ENCODE peak calls at places on chromosomes 13 and 19, in ten cellular contexts. J is astrocyte of the cerebellum, R is cardiac fibroblast, Q is prostate gland, M is SK-N-SH, C is foreskin fibroblast, S is fibroblast of pulmonary artery, V is NB4, P is epithelial cell of proximal tubule, W is AG04449. F is an unnamed sample.

GRCh38 chr19:5914358-5914774 is 312 bp downstream of the CAPS start:
- DNase-seq in J (no peak), R (no peak), Q (no peak), M (no peak), C (no peak), S (no peak), V (no peak), P (no peak), W (no peak), F (no peak)

GRCh38 chr13:113298001-113298945 is 1.2 kb downstream of the LAMP1 start:
- DNase-seq in J (no peak), R (peak), Q (no peak), M (no peak), C (peak), S (no peak), V (peak), P (no peak), W (no peak), F (peak)

GRCh38 chr13:97627566-97627965 is 193.6 kb downstream of the RAP2A start:
- DNase-seq in J (peak), R (peak), Q (no peak), M (no peak), C (peak), S (peak), V (no peak), P (no peak), W (peak), F (peak)

GRCh38 chr19:22945560-22945959 is 57.4 kb downstream of the ZNF728 start:
- DNase-seq in J (peak), R (peak), Q (no peak), M (no peak), C (peak), S (peak), V (peak), P (peak), W (no peak), F (peak)

GRCh38 chr19:34120846-34121639 is 51.3 kb upstream of the LSM14A start:
- DNase-seq in J (peak), R (peak), Q (no peak), M (peak), C (peak), S (peak), V (peak), P (no peak), W (no peak), F (peak)

GRCh38 chr19:4058696-4059492 is 7.8 kb downstream of the ZBTB7A start:
- DNase-seq in J (no peak), R (no peak), Q (no peak), M (no peak), C (no peak), S (no peak), V (no peak), P (no peak), W (no peak), F (no peak)

GRCh38 chr19:1833540-1833939 is 14.7 kb downstream of the REXO1 start:
- DNase-seq in J (no peak), R (no peak), Q (no peak), M (no peak), C (no peak), S (no peak), V (no peak), P (no peak), W (no peak), F (no peak)

GRCh38 chr19:47432499-47432898 is 13.2 kb upstream of the MEIS3 start:
- DNase-seq in J (no peak), R (no peak), Q (no peak), M (no peak), C (no peak), S (no peak), V (no peak), P (no peak), W (no peak), F (no peak)

GRCh38 chr13:74135306-74136088 is 1.3 kb upstream of the KLF12 start:
- DNase-seq in J (no peak), R (peak), Q (peak), M (peak), C (peak), S (peak), V (peak), P (no peak), W (no peak), F (peak)

GRCh38 chr19:49119411-49120324 is at the start of gene PPFIA3:
- DNase-seq in J (no peak), R (peak), Q (peak), M (peak), C (peak), S (peak), V (no peak), P (no peak), W (no peak), F (peak)

GRCh38 chr19:17806945-17807344 is 12.0 kb downstream of the B3GNT3 start:
- DNase-seq in J (no peak), R (no peak), Q (no peak), M (no peak), C (no peak), S (no peak), V (peak), P (no peak), W (no peak), F (no peak)

GRCh38 chr13:95921485-95921884 is 131.7 kb downstream of the UGGT2 start:
- DNase-seq in J (no peak), R (no peak), Q (no peak), M (no peak), C (peak), S (no peak), V (no peak), P (no peak), W (peak), F (peak)

GRCh38 chr13:95485045-95485517 is 67.4 kb upstream of the CLDN10 start:
- DNase-seq in J (peak), R (peak), Q (no peak), M (peak), C (peak), S (peak), V (peak), P (no peak), W (no peak), F (peak)

GRCh38 chr13:90750021-90750420 is 597.5 kb upstream of the MIR17HG start:
- DNase-seq in J (no peak), R (no peak), Q (no peak), M (no peak), C (no peak), S (no peak), V (no peak), P (no peak), W (no peak), F (no peak)

GRCh38 chr13:90752070-90752469 is 595.4 kb upstream of the MIR17HG start:
- DNase-seq in J (no peak), R (no peak), Q (no peak), M (no peak), C (no peak), S (no peak), V (no peak), P (no peak), W (no peak), F (no peak)

GRCh38 chr13:90750957-90751356 is 596.5 kb upstream of the MIR17HG start:
- DNase-seq in J (no peak), R (peak), Q (no peak), M (peak), C (no peak), S (peak), V (no peak), P (no peak), W (no peak), F (no peak)

DNA sequence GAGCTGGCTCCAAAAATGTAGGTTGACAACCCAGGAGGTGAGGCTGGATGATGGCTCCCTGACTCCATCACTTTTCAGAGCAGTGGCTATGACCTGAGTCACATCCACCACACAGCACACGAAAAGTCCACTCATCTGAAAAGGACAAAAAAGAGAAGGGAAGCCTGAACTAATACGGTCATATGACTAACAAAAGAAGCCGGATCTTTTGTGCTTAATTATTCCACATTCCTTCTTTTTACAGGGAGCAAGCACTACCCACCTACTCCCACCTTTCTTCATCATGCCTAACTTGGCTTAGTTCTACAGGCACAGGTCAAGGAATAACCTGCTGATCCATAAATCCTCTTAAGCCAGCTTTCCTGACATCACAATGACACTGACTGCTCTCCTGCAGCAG is 601.3 kb upstream of the MIR17HG start:
- DNase-seq in J (no peak), R (no peak), Q (no peak), M (no peak), C (no peak), S (no peak), V (no peak), P (no peak), W (no peak), F (no peak)
- TF ChIP-seq CTCF in J (no peak), R (no peak), Q (no peak), M (no peak), C (no peak), S (no peak), V (no peak), P (no peak), W (no peak), F (no peak)

DNA sequence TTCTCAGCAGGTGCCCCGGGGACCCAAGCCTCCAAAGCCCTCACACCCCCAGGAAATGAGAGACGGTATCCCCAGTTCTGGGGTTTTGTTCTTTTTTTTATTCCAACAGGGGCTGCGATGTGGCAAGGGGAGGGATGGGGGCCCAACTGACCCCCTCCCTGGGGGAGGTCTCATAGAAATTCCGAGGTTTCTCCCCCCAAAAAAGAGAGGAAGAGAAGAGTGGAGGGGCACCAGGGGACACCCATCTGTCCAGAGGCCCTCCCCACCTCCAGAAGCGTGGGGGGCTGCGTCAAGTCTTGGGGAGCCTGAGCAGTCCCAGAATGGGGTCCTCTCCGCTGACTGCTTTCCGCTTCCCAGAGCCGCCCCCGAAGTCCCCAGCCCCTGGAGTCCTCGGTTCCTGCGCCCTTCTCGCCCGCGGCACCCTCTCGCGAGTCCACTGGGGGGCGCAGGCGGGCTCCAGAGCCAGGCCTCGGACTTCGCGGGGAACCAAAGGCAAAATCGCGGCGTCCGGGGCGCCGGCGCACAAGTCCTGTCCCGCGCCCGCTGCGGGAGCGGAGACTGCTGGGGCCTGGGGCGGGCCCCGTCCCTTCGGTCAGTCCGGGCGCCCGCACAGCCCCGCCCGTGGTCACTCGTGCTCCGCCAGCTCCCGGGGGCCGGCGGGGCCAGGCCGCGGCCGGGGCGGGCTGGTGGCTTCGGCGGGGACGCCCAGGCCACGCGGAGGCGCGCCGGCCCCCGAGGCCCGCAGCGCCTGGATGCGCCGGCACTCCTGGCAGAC is 4.4 kb upstream of the ATP1A3 start:
- DNase-seq in J (no peak), R (peak), Q (no peak), M (peak), C (peak), S (peak), V (peak), P (no peak), W (no peak), F (no peak)
- H3K4me3 ChIP-seq in J (no peak), R (no peak), Q (no peak), M (peak), C (no peak), S (no peak), V (no peak), P (no peak), W (no peak), F (no peak)

DNA sequence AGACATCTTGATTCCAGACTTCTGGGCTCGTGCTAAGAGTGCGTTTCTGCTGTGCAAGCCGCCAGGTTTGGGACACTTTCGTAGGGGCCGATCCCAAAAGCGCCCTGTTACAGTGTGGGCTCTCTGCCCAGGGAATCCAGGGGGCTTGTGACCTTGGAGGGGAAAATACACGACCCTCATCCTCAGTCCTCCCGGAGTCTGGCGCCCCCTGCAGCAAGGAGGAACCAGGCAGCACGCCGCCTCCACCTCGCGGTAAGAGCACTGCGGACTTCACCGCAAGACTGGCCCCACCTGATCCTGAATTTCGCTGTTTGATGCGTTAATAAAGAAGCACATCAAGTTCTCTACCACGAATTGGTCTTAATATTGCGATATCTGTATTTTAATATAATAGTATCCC is 5.2 kb downstream of the POLRMT start:
- DNase-seq in J (no peak), R (no peak), Q (no peak), M (peak), C (no peak), S (no peak), V (peak), P (no peak), W (no peak), F (no peak)
- TF ChIP-seq CTCF in J (peak), R (peak), Q (no peak), M (peak), C (peak), S (peak), V (no peak), P (peak), W (peak), F (peak)

GRCh38 chr13:101624210-101624922 is 171.9 kb downstream of the ITGBL1 start:
- DNase-seq in J (no peak), R (no peak), Q (no peak), M (no peak), C (no peak), S (no peak), V (no peak), P (peak), W (no peak), F (peak)

GRCh38 chr13:101624981-101625380 is 172.5 kb downstream of the ITGBL1 start:
- DNase-seq in J (no peak), R (no peak), Q (no peak), M (no peak), C (no peak), S (no peak), V (no peak), P (no peak), W (no peak), F (no peak)

GRCh38 chr13:101628900-101629299 is 176.4 kb downstream of the ITGBL1 start:
- DNase-seq in J (no peak), R (no peak), Q (no peak), M (no peak), C (no peak), S (no peak), V (no peak), P (no peak), W (no peak), F (no peak)

GRCh38 chr13:101626925-101627555 is 174.6 kb downstream of the ITGBL1 start:
- DNase-seq in J (no peak), R (no peak), Q (no peak), M (no peak), C (no peak), S (no peak), V (peak), P (no peak), W (no peak), F (peak)

DNA sequence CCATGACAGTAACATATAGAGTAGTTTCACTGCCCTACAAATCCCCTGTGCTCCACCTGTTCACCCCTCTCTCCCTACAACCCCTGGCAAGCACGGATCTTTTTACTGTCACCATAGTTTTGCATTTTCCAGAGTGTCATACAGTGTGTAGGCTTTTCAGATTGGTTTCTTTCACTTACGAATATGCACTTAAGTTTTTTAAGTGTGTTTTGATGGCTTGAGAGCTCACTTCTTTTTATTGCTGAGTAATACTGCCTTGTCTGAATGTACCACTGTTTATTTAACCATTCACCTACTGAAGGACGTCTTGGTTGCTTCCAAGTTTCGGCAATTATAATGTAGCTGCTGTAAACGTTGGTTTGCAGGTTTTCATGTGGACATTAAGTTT is 175.1 kb downstream of the ITGBL1 start:
- DNase-seq in J (no peak), R (no peak), Q (no peak), M (no peak), C (no peak), S (no peak), V (no peak), P (no peak), W (no peak), F (peak)
- H3K4me3 ChIP-seq in J (no peak), R (no peak), Q (no peak), M (no peak), C (no peak), S (no peak), V (no peak), P (peak), W (no peak), F (no peak)

DNA sequence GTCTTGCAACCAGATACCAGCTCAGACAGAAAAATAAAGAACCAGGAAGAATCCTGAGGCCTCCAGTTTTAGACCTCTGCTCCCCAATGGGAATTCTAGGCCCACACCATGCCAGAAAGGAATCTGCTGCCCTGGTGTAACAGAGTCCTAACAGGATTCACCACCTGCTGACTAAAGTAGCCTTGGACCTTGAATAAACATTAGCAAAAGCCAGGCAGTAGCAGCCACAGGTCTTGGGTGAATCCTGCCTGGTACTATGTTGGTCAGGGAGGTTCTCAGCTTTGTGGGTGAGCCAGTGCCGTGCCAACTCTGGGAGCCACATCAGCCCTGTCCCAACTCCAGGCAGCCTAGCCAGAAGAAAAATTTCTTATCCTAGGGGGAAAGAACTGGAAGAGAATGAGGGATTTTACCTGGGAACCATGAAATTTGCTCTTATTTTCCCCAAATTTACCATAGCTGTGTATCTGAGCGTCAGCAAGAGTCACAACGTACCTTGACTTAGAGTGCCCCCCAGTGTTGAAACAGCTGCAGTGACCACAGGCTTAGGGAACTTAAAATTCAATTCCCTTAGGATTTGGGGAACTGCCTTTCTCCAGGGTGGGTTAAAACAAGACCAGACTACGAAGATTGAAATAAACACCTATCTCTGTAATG is 1895.6 kb upstream of the PRR20A start:
- DNase-seq in J (no peak), R (no peak), Q (no peak), M (peak), C (no peak), S (no peak), V (peak), P (no peak), W (no peak), F (no peak)
- TF ChIP-seq CTCF in J (peak), R (no peak), Q (no peak), M (peak), C (no peak), S (no peak), V (peak), P (peak), W (no peak), F (peak)

F was measured in astrocyte of the spinal cord.